ENCODE peak calls at places on chromosomes 1 and 21, in four cellular contexts. One of them, this sample, is unnamed.

GRCh38 chr1:8477199-8477982 is 159.5 kb downstream of the SLC45A1 start:
- DNase-seq in OCI-LY7: peak
- DNase-seq in Karpas-422: no peak
- DNase-seq in CD8-positive, alpha-beta memory T cell: no peak
- DNase-seq in this sample: no peak

GRCh38 chr1:32754282-32755097 is 51.9 kb upstream of the SYNC start:
- DNase-seq in OCI-LY7: no peak
- DNase-seq in Karpas-422: no peak
- DNase-seq in CD8-positive, alpha-beta memory T cell: peak
- DNase-seq in this sample: no peak

GRCh38 chr1:34365295-34365694 is 188.6 kb downstream of the C1orf94 start:
- DNase-seq in OCI-LY7: no peak
- DNase-seq in Karpas-422: no peak
- DNase-seq in CD8-positive, alpha-beta memory T cell: no peak
- DNase-seq in this sample: no peak

GRCh38 chr21:34031835-34032370 is 41.5 kb upstream of the MRPS6 start:
- DNase-seq in OCI-LY7: peak
- DNase-seq in Karpas-422: no peak
- DNase-seq in CD8-positive, alpha-beta memory T cell: no peak
- DNase-seq in this sample: no peak

GRCh38 chr1:19765623-19766022 is 34.1 kb downstream of the TMCO4 start:
- DNase-seq in OCI-LY7: no peak
- DNase-seq in Karpas-422: no peak
- DNase-seq in CD8-positive, alpha-beta memory T cell: no peak
- DNase-seq in this sample: peak

GRCh38 chr1:154573168-154573510 is 5.6 kb downstream of the CHRNB2 start:
- DNase-seq in OCI-LY7: peak
- DNase-seq in Karpas-422: peak
- DNase-seq in CD8-positive, alpha-beta memory T cell: no peak
- DNase-seq in this sample: no peak

GRCh38 chr1:25805863-25806225 is 5.9 kb downstream of the SELENON start:
- DNase-seq in OCI-LY7: no peak
- DNase-seq in Karpas-422: no peak
- DNase-seq in CD8-positive, alpha-beta memory T cell: no peak
- DNase-seq in this sample: no peak

GRCh38 chr21:27035791-27036190 is 68.9 kb upstream of the ADAMTS5 start:
- DNase-seq in OCI-LY7: no peak
- DNase-seq in Karpas-422: no peak
- DNase-seq in CD8-positive, alpha-beta memory T cell: no peak
- DNase-seq in this sample: no peak

GRCh38 chr1:228500901-228501871 is 14.0 kb downstream of the RNF187 start:
- DNase-seq in OCI-LY7: peak
- DNase-seq in Karpas-422: peak
- DNase-seq in CD8-positive, alpha-beta memory T cell: peak
- DNase-seq in this sample: peak

GRCh38 chr21:28699591-28700259 is 293.0 kb downstream of the LTN1 start:
- DNase-seq in OCI-LY7: no peak
- DNase-seq in Karpas-422: no peak
- DNase-seq in CD8-positive, alpha-beta memory T cell: no peak
- DNase-seq in this sample: peak

GRCh38 chr1:236890152-236891056 is 95.3 kb downstream of the MTR start:
- DNase-seq in OCI-LY7: no peak
- DNase-seq in Karpas-422: no peak
- DNase-seq in CD8-positive, alpha-beta memory T cell: no peak
- DNase-seq in this sample: no peak

GRCh38 chr1:19156676-19157075 is 53.4 kb downstream of the UBR4 start:
- DNase-seq in OCI-LY7: no peak
- DNase-seq in Karpas-422: no peak
- DNase-seq in CD8-positive, alpha-beta memory T cell: no peak
- DNase-seq in this sample: no peak

GRCh38 chr1:28104866-28105467 is 16.6 kb upstream of the EYA3 start:
- DNase-seq in OCI-LY7: no peak
- DNase-seq in Karpas-422: peak
- DNase-seq in CD8-positive, alpha-beta memory T cell: no peak
- DNase-seq in this sample: no peak

GRCh38 chr1:229156819-229157218 is 114.1 kb upstream of the RAB4A start:
- DNase-seq in OCI-LY7: no peak
- DNase-seq in Karpas-422: no peak
- DNase-seq in CD8-positive, alpha-beta memory T cell: no peak
- DNase-seq in this sample: no peak

GRCh38 chr1:12135612-12136011 is 31.2 kb upstream of the TNFRSF1B start:
- DNase-seq in OCI-LY7: no peak
- DNase-seq in Karpas-422: no peak
- DNase-seq in CD8-positive, alpha-beta memory T cell: no peak
- DNase-seq in this sample: no peak

GRCh38 chr1:167548059-167548932 is 5.3 kb downstream of the CREG1 start:
- DNase-seq in OCI-LY7: no peak
- DNase-seq in Karpas-422: no peak
- DNase-seq in CD8-positive, alpha-beta memory T cell: no peak
- DNase-seq in this sample: no peak

GRCh38 chr1:78102082-78102481 is 56.3 kb downstream of the GIPC2 start:
- DNase-seq in OCI-LY7: no peak
- DNase-seq in Karpas-422: no peak
- DNase-seq in CD8-positive, alpha-beta memory T cell: no peak
- DNase-seq in this sample: no peak

GRCh38 chr1:16015960-16016901 is 1.6 kb downstream of the HSPB7 start:
- DNase-seq in OCI-LY7: no peak
- DNase-seq in Karpas-422: no peak
- DNase-seq in CD8-positive, alpha-beta memory T cell: no peak
- DNase-seq in this sample: no peak

GRCh38 chr1:55474168-55474786 is 259.1 kb upstream of the USP24 start:
- DNase-seq in OCI-LY7: no peak
- DNase-seq in Karpas-422: peak
- DNase-seq in CD8-positive, alpha-beta memory T cell: no peak
- DNase-seq in this sample: peak

GRCh38 chr1:47659141-47659540 is 221.3 kb downstream of the FOXD2 start:
- DNase-seq in OCI-LY7: no peak
- DNase-seq in Karpas-422: no peak
- DNase-seq in CD8-positive, alpha-beta memory T cell: no peak
- DNase-seq in this sample: no peak

GRCh38 chr1:200783926-200784325 is 45.2 kb downstream of the CAMSAP2 start:
- DNase-seq in OCI-LY7: no peak
- DNase-seq in Karpas-422: no peak
- DNase-seq in CD8-positive, alpha-beta memory T cell: no peak
- DNase-seq in this sample: no peak

GRCh38 chr1:216014046-216014445 is 409.2 kb downstream of the USH2A start:
- DNase-seq in OCI-LY7: no peak
- DNase-seq in Karpas-422: no peak
- DNase-seq in CD8-positive, alpha-beta memory T cell: no peak
- DNase-seq in this sample: no peak
- H3K27ac ChIP-seq in OCI-LY7: no peak
- H3K27ac ChIP-seq in Karpas-422: no peak
- H3K27ac ChIP-seq in CD8-positive, alpha-beta memory T cell: no peak
- H3K27ac ChIP-seq in this sample: no peak

DNA sequence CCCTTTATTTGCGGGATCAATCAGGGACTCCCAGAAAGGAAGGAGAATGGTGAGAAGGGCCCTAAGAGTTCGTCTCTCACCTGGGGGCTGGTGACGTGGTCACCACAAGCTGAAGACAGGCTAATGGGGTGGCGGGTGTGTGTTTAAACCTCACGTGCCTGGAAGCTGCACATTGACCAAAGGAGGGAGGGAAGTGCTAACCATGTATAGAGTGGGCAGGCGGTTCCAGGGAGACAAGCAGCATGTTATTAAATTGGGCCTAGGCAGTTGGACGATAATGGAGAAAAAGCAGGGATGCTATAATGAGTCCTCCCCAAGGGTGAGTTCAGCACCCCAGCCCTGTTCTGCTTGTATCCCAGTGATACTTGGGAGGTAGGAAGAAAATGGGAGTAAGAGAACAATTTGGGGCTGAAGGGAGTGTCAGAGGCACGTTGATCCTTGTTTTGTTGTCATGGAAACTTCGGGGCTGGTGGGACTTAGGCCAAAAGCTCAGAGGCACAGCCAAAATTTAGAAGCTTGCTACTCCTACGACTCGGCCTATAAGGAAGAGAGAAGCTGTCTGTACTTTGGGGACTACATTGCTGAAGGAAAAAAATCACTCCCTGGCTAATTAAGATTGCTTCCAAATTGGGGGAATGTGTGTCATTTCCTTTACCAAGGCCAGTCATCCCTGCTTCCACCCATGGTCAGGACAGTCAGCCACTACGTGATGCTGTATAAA is 33.2 kb upstream of the EPHA8 start:
- DNase-seq in OCI-LY7: no peak
- DNase-seq in Karpas-422: no peak
- DNase-seq in CD8-positive, alpha-beta memory T cell: no peak
- DNase-seq in this sample: no peak
- H3K27ac ChIP-seq in OCI-LY7: no peak
- H3K27ac ChIP-seq in Karpas-422: no peak
- H3K27ac ChIP-seq in CD8-positive, alpha-beta memory T cell: no peak
- H3K27ac ChIP-seq in this sample: no peak

GRCh38 chr21:35721701-35722100 is 338.6 kb downstream of the SETD4 start:
- DNase-seq in OCI-LY7: no peak
- DNase-seq in Karpas-422: no peak
- DNase-seq in CD8-positive, alpha-beta memory T cell: no peak
- DNase-seq in this sample: no peak
- H3K27ac ChIP-seq in OCI-LY7: no peak
- H3K27ac ChIP-seq in Karpas-422: no peak
- H3K27ac ChIP-seq in CD8-positive, alpha-beta memory T cell: no peak
- H3K27ac ChIP-seq in this sample: no peak

DNA sequence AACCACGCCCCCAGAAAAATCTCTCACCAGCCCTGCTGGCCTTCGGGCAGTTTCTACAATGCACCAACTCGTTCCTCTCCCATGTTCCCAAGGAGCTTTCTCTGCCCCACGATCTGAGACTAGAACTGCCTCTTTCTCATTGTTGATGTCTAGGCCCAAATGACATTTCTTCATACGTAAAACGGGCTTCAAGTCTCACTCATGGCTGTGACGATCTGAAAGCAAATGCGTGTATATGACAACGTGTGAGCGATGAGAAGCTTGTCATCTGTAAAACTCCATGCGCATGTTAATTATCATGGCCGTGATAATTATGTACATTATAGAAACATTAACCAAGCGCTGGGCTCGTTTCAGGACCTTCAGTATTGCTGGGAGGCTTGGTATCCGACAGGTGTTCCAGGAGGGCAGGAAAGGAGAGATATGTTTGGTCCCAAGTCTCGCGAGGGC is 693 bp upstream of the NIPAL3 start:
- DNase-seq in OCI-LY7: no peak
- DNase-seq in Karpas-422: no peak
- DNase-seq in CD8-positive, alpha-beta memory T cell: no peak
- DNase-seq in this sample: no peak
- H3K27ac ChIP-seq in OCI-LY7: no peak
- H3K27ac ChIP-seq in Karpas-422: no peak
- H3K27ac ChIP-seq in CD8-positive, alpha-beta memory T cell: no peak
- H3K27ac ChIP-seq in this sample: peak

GRCh38 chr1:36710901-36711300 is 228.2 kb upstream of the CSF3R start:
- DNase-seq in OCI-LY7: no peak
- DNase-seq in Karpas-422: no peak
- DNase-seq in CD8-positive, alpha-beta memory T cell: no peak
- DNase-seq in this sample: no peak

GRCh38 chr1:36711480-36711879 is 228.8 kb upstream of the CSF3R start:
- DNase-seq in OCI-LY7: no peak
- DNase-seq in Karpas-422: no peak
- DNase-seq in CD8-positive, alpha-beta memory T cell: no peak
- DNase-seq in this sample: no peak

GRCh38 chr1:36712151-36712550 is 229.4 kb upstream of the CSF3R start:
- DNase-seq in OCI-LY7: no peak
- DNase-seq in Karpas-422: no peak
- DNase-seq in CD8-positive, alpha-beta memory T cell: no peak
- DNase-seq in this sample: no peak

GRCh38 chr1:36717431-36717830 is 234.7 kb upstream of the CSF3R start:
- DNase-seq in OCI-LY7: no peak
- DNase-seq in Karpas-422: no peak
- DNase-seq in CD8-positive, alpha-beta memory T cell: no peak
- DNase-seq in this sample: no peak

GRCh38 chr1:36715797-36716196 is 233.1 kb upstream of the CSF3R start:
- DNase-seq in OCI-LY7: no peak
- DNase-seq in Karpas-422: no peak
- DNase-seq in CD8-positive, alpha-beta memory T cell: no peak
- DNase-seq in this sample: no peak
- H3K27ac ChIP-seq in OCI-LY7: no peak
- H3K27ac ChIP-seq in Karpas-422: no peak
- H3K27ac ChIP-seq in CD8-positive, alpha-beta memory T cell: no peak
- H3K27ac ChIP-seq in this sample: no peak

GRCh38 chr1:102836991-102837390 is 271.3 kb downstream of the COL11A1 start:
- DNase-seq in OCI-LY7: no peak
- DNase-seq in Karpas-422: no peak
- DNase-seq in CD8-positive, alpha-beta memory T cell: no peak
- DNase-seq in this sample: no peak
- H3K27ac ChIP-seq in OCI-LY7: no peak
- H3K27ac ChIP-seq in Karpas-422: no peak
- H3K27ac ChIP-seq in CD8-positive, alpha-beta memory T cell: no peak
- H3K27ac ChIP-seq in this sample: peak